ENCODE peak calls at places on chromosomes 5 and 9, in five cellular contexts. T is activated CD4-positive, alpha-beta T cell treated with anti-CD3 and anti-CD28 coated beads for 24 hours; C is NCI-H1930; K is OCI-LY7; R is NCI-H2081. G is an unnamed sample.
A peak's percentile ranks its signal among the peaks of the same experiment; 100 is the strongest.

GRCh38 chr9:100167912-100168775 is 69.1 kb downstream of the INVS start:
- DNase-seq in T (no peak), C (no peak), K (no peak), R (no peak), G (no peak)

GRCh38 chr5:3896098-3896497 is 300.5 kb downstream of the IRX1 start:
- DNase-seq in T (no peak), C (no peak), K (no peak), R (no peak), G (no peak)

GRCh38 chr9:14661421-14662059 is 31.7 kb downstream of the ZDHHC21 start:
- DNase-seq in T (no peak), C (no peak), K (peak; percentile 37), R (peak; percentile 79), G (peak; percentile 19)

GRCh38 chr5:135222171-135222681 is 176.8 kb downstream of the MACROH2A1 start:
- DNase-seq in T (no peak), C (no peak), K (no peak), R (no peak), G (no peak)

GRCh38 chr9:83208065-83208850 is 145.3 kb upstream of the RASEF start:
- DNase-seq in T (no peak), C (no peak), K (no peak), R (no peak), G (no peak)

GRCh38 chr5:147310059-147310704 is 75.4 kb downstream of the STK32A start:
- DNase-seq in T (no peak), C (no peak), K (no peak), R (peak; percentile 47), G (peak; percentile 12)

GRCh38 chr5:173302546-173303155 is 25.6 kb downstream of the STC2 start:
- DNase-seq in T (no peak), C (no peak), K (no peak), R (peak; percentile 42), G (peak; percentile 64)

GRCh38 chr5:147485814-147486213 is 24.1 kb downstream of the DPYSL3 start:
- DNase-seq in T (no peak), C (no peak), K (no peak), R (no peak), G (no peak)

GRCh38 chr9:138008081-138008841 is 130.7 kb downstream of the CACNA1B start:
- DNase-seq in T (no peak), C (no peak), K (no peak), R (no peak), G (no peak)

GRCh38 chr5:33793836-33794549 is 97.8 kb downstream of the ADAMTS12 start:
- DNase-seq in T (no peak), C (no peak), K (no peak), R (no peak), G (no peak)

GRCh38 chr9:7088598-7088997 is 330.8 kb downstream of the KDM4C start:
- DNase-seq in T (no peak), C (no peak), K (no peak), R (no peak), G (no peak)

GRCh38 chr9:24041294-24041693 is 215.3 kb upstream of the ELAVL2 start:
- DNase-seq in T (no peak), C (no peak), K (no peak), R (peak; percentile 54), G (no peak)

GRCh38 chr9:33818167-33818831 is 1.3 kb downstream of the UBE2R2 start:
- DNase-seq in T (no peak), C (no peak), K (peak; percentile 42), R (no peak), G (peak; percentile 16)

G was measured in H7.